ENCODE peak calls at places on chromosome 14, in five cellular contexts. One of them, this sample, is unnamed. For H3K4me1 and H3K9me3, the result is how much of the 10 kb centered on the place peaks cover.

GRCh38 chr14:77470192-77470870 is 12.4 kb downstream of the AHSA1 start:
- DNase-seq in left ventricle myocardium inferior: no peak
- DNase-seq in testis: no peak
- DNase-seq in IMR-90: no peak
- DNase-seq in colonic mucosa: peak
- DNase-seq in this sample: no peak

GRCh38 chr14:72745546-72745945 is 148.4 kb downstream of the DPF3 start:
- DNase-seq in left ventricle myocardium inferior: no peak
- DNase-seq in testis: no peak
- DNase-seq in IMR-90: peak
- DNase-seq in colonic mucosa: peak
- DNase-seq in this sample: no peak

GRCh38 chr14:88748288-88748687 is 44.5 kb downstream of the EML5 start:
- DNase-seq in left ventricle myocardium inferior: no peak
- DNase-seq in testis: no peak
- DNase-seq in IMR-90: peak
- DNase-seq in colonic mucosa: no peak
- DNase-seq in this sample: no peak

GRCh38 chr14:67541448-67542387 is 8.6 kb downstream of the PLEKHH1 start:
- DNase-seq in left ventricle myocardium inferior: no peak
- DNase-seq in testis: no peak
- DNase-seq in IMR-90: no peak
- DNase-seq in colonic mucosa: peak
- DNase-seq in this sample: no peak

GRCh38 chr14:24147761-24148428 is 597 bp downstream of the RNF31 start:
- DNase-seq in left ventricle myocardium inferior: no peak
- DNase-seq in testis: no peak
- DNase-seq in IMR-90: no peak
- DNase-seq in colonic mucosa: no peak
- DNase-seq in this sample: no peak

GRCh38 chr14:81408595-81408994 is 8.5 kb upstream of the STON2 start:
- DNase-seq in left ventricle myocardium inferior: no peak
- DNase-seq in testis: no peak
- DNase-seq in IMR-90: no peak
- DNase-seq in colonic mucosa: no peak
- DNase-seq in this sample: peak

GRCh38 chr14:35429951-35430350 is 25.4 kb upstream of the NFKBIA start:
- DNase-seq in left ventricle myocardium inferior: no peak
- DNase-seq in testis: no peak
- DNase-seq in IMR-90: no peak
- DNase-seq in colonic mucosa: no peak
- DNase-seq in this sample: no peak

GRCh38 chr14:64503434-64504309 is at the start of gene ZBTB25:
- DNase-seq in left ventricle myocardium inferior: peak
- DNase-seq in testis: peak
- DNase-seq in IMR-90: peak
- DNase-seq in colonic mucosa: peak
- DNase-seq in this sample: peak

GRCh38 chr14:71538288-71538687 is 393.9 kb upstream of the RGS6 start:
- DNase-seq in left ventricle myocardium inferior: no peak
- DNase-seq in testis: no peak
- DNase-seq in IMR-90: no peak
- DNase-seq in colonic mucosa: no peak
- DNase-seq in this sample: no peak

GRCh38 chr14:89973234-89973823 is 17.6 kb downstream of the TDP1 start:
- DNase-seq in left ventricle myocardium inferior: peak
- DNase-seq in testis: peak
- DNase-seq in IMR-90: peak
- DNase-seq in colonic mucosa: peak
- DNase-seq in this sample: peak

GRCh38 chr14:100784523-100785337 is 41.2 kb upstream of the MEG3 start:
- DNase-seq in left ventricle myocardium inferior: no peak
- DNase-seq in testis: no peak
- DNase-seq in IMR-90: no peak
- DNase-seq in colonic mucosa: no peak
- DNase-seq in this sample: no peak

GRCh38 chr14:104443391-104444158 is 136.0 kb upstream of the C14orf180 start:
- DNase-seq in left ventricle myocardium inferior: no peak
- DNase-seq in testis: no peak
- DNase-seq in IMR-90: no peak
- DNase-seq in colonic mucosa: peak
- DNase-seq in this sample: no peak

GRCh38 chr14:39060818-39061437 is 42.1 kb downstream of the SEC23A start:
- DNase-seq in left ventricle myocardium inferior: no peak
- DNase-seq in testis: no peak
- DNase-seq in IMR-90: no peak
- DNase-seq in colonic mucosa: no peak
- DNase-seq in this sample: no peak

GRCh38 chr14:23321572-23322547 is 603 bp downstream of the PABPN1 start:
- DNase-seq in left ventricle myocardium inferior: peak
- DNase-seq in testis: peak
- DNase-seq in IMR-90: peak
- DNase-seq in colonic mucosa: peak
- DNase-seq in this sample: peak

GRCh38 chr14:23566112-23566781 is 1.3 kb downstream of the AP1G2 start:
- DNase-seq in left ventricle myocardium inferior: no peak
- DNase-seq in testis: no peak
- DNase-seq in IMR-90: no peak
- DNase-seq in colonic mucosa: no peak
- DNase-seq in this sample: no peak

GRCh38 chr14:91218041-91218440 is 26.5 kb downstream of the GPR68 start:
- DNase-seq in left ventricle myocardium inferior: no peak
- DNase-seq in testis: no peak
- DNase-seq in IMR-90: no peak
- DNase-seq in colonic mucosa: no peak
- DNase-seq in this sample: no peak

GRCh38 chr14:93969082-93969828 is 7.1 kb downstream of the ASB2 start:
- DNase-seq in left ventricle myocardium inferior: peak
- DNase-seq in testis: no peak
- DNase-seq in IMR-90: no peak
- DNase-seq in colonic mucosa: no peak
- DNase-seq in this sample: no peak

GRCh38 chr14:54000341-54000811 is 43.8 kb upstream of the BMP4 start:
- DNase-seq in left ventricle myocardium inferior: no peak
- DNase-seq in testis: no peak
- DNase-seq in IMR-90: peak
- DNase-seq in colonic mucosa: no peak
- DNase-seq in this sample: no peak

GRCh38 chr14:54002653-54003052 is 46.0 kb upstream of the BMP4 start:
- DNase-seq in left ventricle myocardium inferior: no peak
- DNase-seq in testis: no peak
- DNase-seq in IMR-90: peak
- DNase-seq in colonic mucosa: no peak
- DNase-seq in this sample: no peak

GRCh38 chr14:53999061-53999488 is 42.5 kb upstream of the BMP4 start:
- DNase-seq in left ventricle myocardium inferior: no peak
- DNase-seq in testis: no peak
- DNase-seq in IMR-90: peak
- DNase-seq in colonic mucosa: no peak
- DNase-seq in this sample: peak

GRCh38 chr14:54003064-54003463 is 46.4 kb upstream of the BMP4 start:
- DNase-seq in left ventricle myocardium inferior: no peak
- DNase-seq in testis: no peak
- DNase-seq in IMR-90: peak
- DNase-seq in colonic mucosa: no peak
- DNase-seq in this sample: no peak

GRCh38 chr14:54001189-54001878 is 44.7 kb upstream of the BMP4 start:
- DNase-seq in left ventricle myocardium inferior: no peak
- DNase-seq in testis: no peak
- DNase-seq in IMR-90: no peak
- DNase-seq in colonic mucosa: no peak
- DNase-seq in this sample: no peak
- TF ChIP-seq CTCF in left ventricle myocardium inferior: no peak
- TF ChIP-seq CTCF in testis: no peak
- TF ChIP-seq CTCF in IMR-90: no peak
- TF ChIP-seq CTCF in colonic mucosa: no peak
- TF ChIP-seq CTCF in this sample: no peak

DNA sequence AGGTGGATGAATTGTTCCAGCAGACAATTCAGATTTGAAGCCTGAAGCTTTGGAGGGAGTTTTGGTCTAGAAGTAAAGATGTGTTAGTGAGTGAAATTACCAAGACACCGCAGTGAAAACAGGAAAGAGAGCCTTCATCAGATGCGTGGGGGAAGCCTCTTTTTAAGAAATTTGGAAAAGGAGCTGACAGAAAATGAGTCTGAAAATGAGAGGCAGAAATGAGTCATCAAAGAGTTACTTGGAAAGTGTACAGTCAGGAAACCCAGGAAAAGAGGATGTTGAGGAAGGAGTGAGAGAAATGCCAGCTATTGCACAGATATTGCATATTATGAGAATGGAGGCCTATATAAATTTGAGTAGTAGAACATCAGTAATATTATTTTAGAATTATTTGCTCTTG is 520.7 kb downstream of the NRXN3 start:
- DNase-seq in left ventricle myocardium inferior: no peak
- DNase-seq in testis: no peak
- DNase-seq in IMR-90: no peak
- DNase-seq in colonic mucosa: no peak
- DNase-seq in this sample: no peak
- H3K4me1 ChIP-seq in left ventricle myocardium inferior: under half
- H3K4me1 ChIP-seq in testis: under half
- H3K4me1 ChIP-seq in IMR-90: under half
- H3K4me1 ChIP-seq in colonic mucosa: under half
- H3K4me1 ChIP-seq in this sample: under half

DNA sequence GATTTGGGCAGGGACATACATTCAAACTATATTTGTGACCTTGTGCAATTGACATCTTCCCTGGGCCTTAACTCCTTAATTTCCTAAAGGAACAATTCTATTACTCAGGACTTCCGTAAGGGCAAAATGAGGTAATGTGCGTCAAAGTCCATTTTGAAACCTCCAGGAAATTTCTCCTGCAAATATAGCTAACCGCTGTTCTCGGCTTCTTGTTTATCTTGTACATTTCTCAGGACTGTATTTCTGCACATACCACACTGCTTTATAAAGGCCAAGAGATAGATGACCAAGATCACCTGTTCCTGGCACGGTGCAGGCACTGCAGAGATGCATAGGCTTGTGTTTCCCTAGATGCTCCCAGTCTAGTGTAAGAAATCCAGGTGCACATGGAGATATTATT is 1009.4 kb downstream of the BCL11B start:
- DNase-seq in left ventricle myocardium inferior: no peak
- DNase-seq in testis: no peak
- DNase-seq in IMR-90: no peak
- DNase-seq in colonic mucosa: no peak
- DNase-seq in this sample: no peak
- H3K9me3 ChIP-seq in left ventricle myocardium inferior: under half
- H3K9me3 ChIP-seq in testis: under half
- H3K9me3 ChIP-seq in IMR-90: under half
- H3K9me3 ChIP-seq in colonic mucosa: under half
- H3K9me3 ChIP-seq in this sample: under half

DNA sequence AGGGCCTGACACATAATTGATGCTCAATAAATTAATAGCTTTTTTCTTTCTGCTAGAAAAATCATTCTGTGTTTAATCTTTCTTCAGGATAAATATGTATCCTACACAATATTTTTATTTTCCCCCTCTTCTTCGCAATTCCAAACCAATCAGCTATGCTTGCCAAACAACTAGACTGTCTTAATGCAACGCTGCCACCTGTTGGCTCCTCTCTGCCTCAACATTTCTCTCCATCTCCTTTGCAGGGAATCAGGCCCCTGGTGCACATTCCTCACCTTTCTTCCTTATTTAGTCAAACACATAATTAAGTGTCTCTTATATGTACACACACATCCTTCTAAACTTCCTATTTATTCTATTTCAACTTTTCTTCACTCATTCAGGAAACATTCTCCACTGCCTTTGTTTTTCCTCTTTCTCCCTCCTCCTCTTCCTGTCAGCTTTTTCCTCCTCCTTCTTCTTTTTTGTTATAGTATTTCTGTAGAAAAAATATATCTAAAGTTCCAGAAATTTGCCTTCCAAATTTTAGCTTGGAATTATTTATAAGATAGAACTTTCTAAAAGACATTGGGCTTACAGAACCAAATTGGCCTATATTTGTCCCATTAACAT is 406.0 kb downstream of the PRKD1 start:
- DNase-seq in left ventricle myocardium inferior: no peak
- DNase-seq in testis: peak
- DNase-seq in IMR-90: peak
- DNase-seq in colonic mucosa: no peak
- DNase-seq in this sample: no peak
- TF ChIP-seq CTCF in left ventricle myocardium inferior: no peak
- TF ChIP-seq CTCF in testis: no peak
- TF ChIP-seq CTCF in IMR-90: peak
- TF ChIP-seq CTCF in colonic mucosa: no peak
- TF ChIP-seq CTCF in this sample: no peak

GRCh38 chr14:95533391-95533821 is 1.4 kb upstream of the GLRX5 start:
- DNase-seq in left ventricle myocardium inferior: no peak
- DNase-seq in testis: peak
- DNase-seq in IMR-90: peak
- DNase-seq in colonic mucosa: no peak
- DNase-seq in this sample: no peak

GRCh38 chr14:95536036-95536577 is 1.3 kb downstream of the GLRX5 start:
- DNase-seq in left ventricle myocardium inferior: no peak
- DNase-seq in testis: no peak
- DNase-seq in IMR-90: no peak
- DNase-seq in colonic mucosa: no peak
- DNase-seq in this sample: no peak

GRCh38 chr14:95533822-95534221 is 1.0 kb upstream of the GLRX5 start:
- DNase-seq in left ventricle myocardium inferior: no peak
- DNase-seq in testis: peak
- DNase-seq in IMR-90: no peak
- DNase-seq in colonic mucosa: no peak
- DNase-seq in this sample: no peak

GRCh38 chr14:95534299-95535225 is at the start of gene GLRX5:
- DNase-seq in left ventricle myocardium inferior: peak
- DNase-seq in testis: peak
- DNase-seq in IMR-90: peak
- DNase-seq in colonic mucosa: peak
- DNase-seq in this sample: peak

DNA sequence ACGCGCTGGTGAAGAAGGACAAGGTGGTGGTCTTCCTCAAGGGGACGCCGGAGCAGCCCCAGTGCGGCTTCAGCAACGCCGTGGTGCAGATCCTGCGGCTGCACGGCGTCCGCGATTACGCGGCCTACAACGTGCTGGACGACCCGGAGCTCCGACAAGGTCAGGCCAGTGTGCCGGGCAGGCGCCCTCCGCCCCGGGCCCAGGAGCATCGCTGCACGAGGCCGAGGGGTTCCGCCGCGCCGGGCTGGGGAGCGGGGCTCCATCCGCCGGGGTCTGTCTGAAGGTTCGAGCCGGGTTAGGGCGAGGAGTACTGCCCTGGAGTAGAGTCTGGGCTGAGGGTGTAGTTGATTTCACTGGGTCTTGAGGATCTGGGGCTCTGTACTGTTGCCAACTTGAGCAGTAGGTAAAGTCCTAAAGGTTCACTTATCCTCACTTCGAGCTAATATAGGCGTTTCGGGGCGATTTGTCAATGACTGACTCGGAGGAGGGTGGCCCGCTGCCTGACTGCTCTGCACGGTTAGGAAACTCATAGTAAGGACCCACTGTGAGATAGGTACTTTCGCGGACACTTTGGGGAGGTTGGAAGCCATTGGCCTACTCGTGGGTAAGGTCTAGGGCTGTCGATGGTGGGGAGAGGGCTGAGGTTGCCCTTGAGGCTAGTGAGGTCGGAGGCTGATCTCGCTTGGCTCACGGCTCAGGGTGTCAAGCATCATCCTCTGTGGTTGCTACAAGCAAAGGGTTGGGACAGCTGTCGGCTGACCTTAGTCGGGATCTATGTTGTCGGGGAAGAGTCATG is 574 bp downstream of the GLRX5 start:
- DNase-seq in left ventricle myocardium inferior: no peak
- DNase-seq in testis: peak
- DNase-seq in IMR-90: no peak
- DNase-seq in colonic mucosa: no peak
- DNase-seq in this sample: peak
- H3K4me1 ChIP-seq in left ventricle myocardium inferior: half or more
- H3K4me1 ChIP-seq in testis: under half
- H3K4me1 ChIP-seq in IMR-90: under half
- H3K4me1 ChIP-seq in colonic mucosa: under half
- H3K4me1 ChIP-seq in this sample: under half